ENCODE peak calls at places on chromosomes 1 and 21, in six cellular contexts. X is stimulated activated CD4-positive, alpha-beta T cell treated with anti-CD3 and anti-CD28 coated beads, TNF-alpha, amount 100 ng/mL, for 1 hour; Y is NCI-H146; K is T-helper 2 cell; H is foreskin fibroblast; Z is frontal cortex. N is an unnamed sample.

GRCh38 chr1:175198332-175198731 is 5.8 kb upstream of the KIAA0040 start:
- DNase-seq in X (no peak), Y (no peak), K (no peak), H (no peak), Z (no peak), N (peak)

GRCh38 chr1:211738709-211739301 is 63.4 kb upstream of the NEK2 start:
- DNase-seq in X (no peak), Y (no peak), K (peak), H (no peak), Z (no peak), N (no peak)

GRCh38 chr1:156505679-156506298 is 5.2 kb upstream of the MEF2D start:
- DNase-seq in X (no peak), Y (no peak), K (no peak), H (no peak), Z (no peak), N (no peak)

GRCh38 chr1:9194024-9194423 is 40.5 kb upstream of the H6PD start:
- DNase-seq in X (no peak), Y (no peak), K (no peak), H (no peak), Z (no peak), N (no peak)

GRCh38 chr1:102970496-102971078 is 137.7 kb downstream of the COL11A1 start:
- DNase-seq in X (no peak), Y (peak), K (peak), H (peak), Z (no peak), N (peak)

GRCh38 chr1:214427871-214428277 is 123.5 kb downstream of the PTPN14 start:
- DNase-seq in X (no peak), Y (no peak), K (peak), H (peak), Z (no peak), N (peak)

GRCh38 chr1:170262540-170262939 is 116.8 kb downstream of the NTMT2 start:
- DNase-seq in X (no peak), Y (no peak), K (no peak), H (no peak), Z (no peak), N (no peak)

GRCh38 chr1:238469146-238469601 is 578.5 kb upstream of the ZP4 start:
- DNase-seq in X (no peak), Y (no peak), K (no peak), H (no peak), Z (no peak), N (no peak)

GRCh38 chr1:101257500-101258325 is 20.9 kb downstream of the S1PR1 start:
- DNase-seq in X (no peak), Y (peak), K (peak), H (no peak), Z (no peak), N (no peak)

GRCh38 chr1:199691540-199691939 is 336.0 kb upstream of the NR5A2 start:
- DNase-seq in X (no peak), Y (peak), K (no peak), H (peak), Z (no peak), N (peak)

GRCh38 chr1:106465666-106466065 is 590.8 kb upstream of the PRMT6 start:
- DNase-seq in X (no peak), Y (no peak), K (no peak), H (no peak), Z (no peak), N (no peak)

GRCh38 chr1:29176567-29176966 is 5.1 kb downstream of the SRSF4 start:
- DNase-seq in X (no peak), Y (no peak), K (no peak), H (no peak), Z (no peak), N (peak)

GRCh38 chr1:21175324-21175669 is 1.4 kb downstream of the EIF4G3 start:
- DNase-seq in X (no peak), Y (peak), K (peak), H (no peak), Z (peak), N (peak)

GRCh38 chr21:46099476-46099875 is 1.6 kb downstream of the COL6A2 start:
- DNase-seq in X (no peak), Y (no peak), K (no peak), H (no peak), Z (no peak), N (peak)

GRCh38 chr1:156498447-156499193 is 2.0 kb downstream of the MEF2D start:
- DNase-seq in X (no peak), Y (no peak), K (no peak), H (no peak), Z (no peak), N (no peak)

GRCh38 chr1:185499986-185500626 is 183.1 kb upstream of the IVNS1ABP start:
- DNase-seq in X (no peak), Y (no peak), K (no peak), H (peak), Z (no peak), N (peak)

GRCh38 chr1:35931424-35932157 is 686 bp downstream of the AGO3 start:
- DNase-seq in X (no peak), Y (no peak), K (peak), H (no peak), Z (peak), N (peak)